ENCODE peak calls at places on chromosomes 7 and 10, in eight cellular contexts. D is tibial artery, W is GM10248, K is gastrocnemius medialis, P is fibroblast of lung, T is WERI-Rb-1, E is tibial nerve, H is heart left ventricle. U is an unnamed sample.

GRCh38 chr7:12064716-12065115 is 146.4 kb upstream of the TMEM106B start:
- DNase-seq in D (no peak), W (no peak), K (no peak), P (no peak), T (no peak), E (no peak), H (no peak), U (no peak)

GRCh38 chr7:10079572-10079971 is 894.1 kb upstream of the PHF14 start:
- DNase-seq in D (no peak), W (no peak), K (no peak), P (no peak), T (no peak), E (no peak), H (no peak), U (no peak)

GRCh38 chr10:5775705-5776104 is 37.5 kb downstream of the GDI2 start:
- DNase-seq in D (no peak), W (peak), K (no peak), P (no peak), T (no peak), E (no peak), H (peak), U (peak)

GRCh38 chr10:90642136-90642535 is 215.7 kb downstream of the HTR7 start:
- DNase-seq in D (no peak), W (no peak), K (no peak), P (peak), T (no peak), E (no peak), H (no peak), U (no peak)

GRCh38 chr7:135707570-135707966 is 20.4 kb downstream of the SLC13A4 start:
- DNase-seq in D (no peak), W (no peak), K (no peak), P (no peak), T (no peak), E (no peak), H (no peak), U (no peak)

GRCh38 chr10:58393317-58393716 is 8.1 kb downstream of the TFAM start:
- DNase-seq in D (no peak), W (no peak), K (no peak), P (peak), T (no peak), E (no peak), H (no peak), U (no peak)

GRCh38 chr7:28836661-28837060 is 121.5 kb downstream of the TRIL start:
- DNase-seq in D (no peak), W (no peak), K (no peak), P (no peak), T (no peak), E (no peak), H (no peak), U (no peak)

GRCh38 chr10:60846173-60846572 is 67.9 kb downstream of the CDK1 start:
- DNase-seq in D (no peak), W (no peak), K (no peak), P (peak), T (peak), E (no peak), H (no peak), U (no peak)

GRCh38 chr10:69885379-69886156 is 83.9 kb downstream of the COL13A1 start:
- DNase-seq in D (no peak), W (no peak), K (no peak), P (no peak), T (no peak), E (no peak), H (no peak), U (no peak)

GRCh38 chr10:28738200-28738599 is 60.9 kb downstream of the BAMBI start:
- DNase-seq in D (no peak), W (no peak), K (no peak), P (no peak), T (peak), E (no peak), H (no peak), U (no peak)
- TF ChIP-seq CTCF in D (no peak), W (no peak), K (no peak), P (no peak), T (peak), E (no peak), H (no peak), U (no peak)

GRCh38 chr7:82164813-82165212 is 278.8 kb downstream of the CACNA2D1 start:
- DNase-seq in D (no peak), W (no peak), K (peak), P (peak), T (no peak), E (no peak), H (peak), U (no peak)
- TF ChIP-seq CTCF in D (no peak), W (no peak), K (no peak), P (peak), T (peak), E (peak), H (peak), U (no peak)

GRCh38 chr7:37833107-37833817 is 15.1 kb upstream of the NME8 start:
- DNase-seq in D (no peak), W (peak), K (no peak), P (peak), T (peak), E (no peak), H (peak), U (peak)

GRCh38 chr7:37831214-37831613 is 17.2 kb upstream of the NME8 start:
- DNase-seq in D (no peak), W (no peak), K (no peak), P (no peak), T (no peak), E (no peak), H (no peak), U (no peak)

GRCh38 chr7:37832194-37832593 is 16.2 kb upstream of the NME8 start:
- DNase-seq in D (peak), W (peak), K (peak), P (peak), T (no peak), E (peak), H (peak), U (peak)

DNA sequence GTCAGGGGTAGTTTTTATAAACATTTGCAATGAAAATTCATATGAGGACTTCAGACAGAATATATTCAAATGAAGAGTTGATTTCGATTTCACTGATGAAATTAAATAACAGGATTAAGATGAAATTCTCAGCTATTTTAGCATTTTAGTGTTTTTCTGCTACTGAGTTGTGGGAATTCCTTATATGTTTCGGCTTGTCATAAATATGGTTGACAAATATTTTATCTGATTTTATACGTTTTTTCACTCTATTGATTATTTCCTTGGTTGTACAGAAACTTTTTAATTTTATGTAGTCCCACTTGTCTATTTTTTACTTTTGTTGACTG is 14.6 kb upstream of the NME8 start:
- DNase-seq in D (no peak), W (no peak), K (no peak), P (no peak), T (no peak), E (no peak), H (no peak), U (no peak)
- TF ChIP-seq CTCF in D (no peak), W (no peak), K (no peak), P (no peak), T (no peak), E (no peak), H (no peak), U (no peak)

GRCh38 chr10:77907900-77908717 is 18.4 kb downstream of the DLG5 start:
- DNase-seq in D (no peak), W (no peak), K (peak), P (no peak), T (peak), E (no peak), H (no peak), U (no peak)
- TF ChIP-seq CTCF in D (no peak), W (peak), K (no peak), P (no peak), T (peak), E (no peak), H (no peak), U (peak)

GRCh38 chr7:149753370-149754233 is 19.8 kb downstream of the ZNF467 start:
- DNase-seq in D (no peak), W (no peak), K (no peak), P (peak), T (peak), E (no peak), H (no peak), U (no peak)
- TF ChIP-seq CTCF in D (peak), W (peak), K (peak), P (peak), T (peak), E (peak), H (peak), U (no peak)

DNA sequence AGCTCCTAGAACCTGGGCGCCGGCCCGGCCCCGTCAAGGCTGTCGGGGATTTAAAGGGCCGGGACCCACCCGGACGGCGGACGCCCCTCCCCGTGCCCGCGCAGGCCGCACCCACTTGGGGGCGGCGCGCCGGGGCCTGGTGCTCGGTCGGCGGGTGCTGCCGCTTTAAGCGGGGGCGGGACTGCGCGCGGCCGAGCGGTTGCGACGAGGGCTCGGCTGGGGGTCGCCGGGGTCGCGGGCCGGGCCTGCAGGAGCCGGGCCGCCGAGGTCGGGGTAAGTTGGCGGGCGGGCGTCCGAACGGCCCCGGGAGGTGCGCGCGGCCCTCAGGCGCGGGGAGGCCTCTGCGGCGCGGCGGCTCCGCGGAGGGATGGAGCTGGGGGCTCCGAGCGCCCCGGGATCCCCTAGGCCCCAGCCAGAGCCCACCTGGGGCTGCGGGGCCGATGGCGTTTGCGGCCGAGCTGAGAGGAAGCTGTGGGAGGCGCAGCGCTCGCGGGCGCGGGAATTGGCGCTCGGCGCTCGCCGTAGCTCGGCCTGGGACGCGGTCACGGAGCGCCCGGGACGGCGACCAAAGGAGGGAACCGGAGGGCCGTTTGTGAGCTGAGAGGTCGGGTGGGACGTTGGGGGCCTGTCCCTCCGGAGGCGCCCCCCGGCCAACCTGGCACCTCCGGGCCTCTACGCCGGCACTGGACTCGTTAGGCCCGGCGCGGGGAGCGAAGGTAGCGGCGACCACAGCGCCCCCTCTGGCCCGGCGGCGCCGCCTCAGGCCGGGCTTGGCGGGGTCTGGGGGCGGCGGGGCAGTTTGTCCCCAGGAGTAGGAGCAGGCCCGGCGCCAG is at the start of gene TRRAP:
- DNase-seq in D (peak), W (peak), K (peak), P (peak), T (peak), E (peak), H (peak), U (peak)
- TF ChIP-seq CTCF in D (peak), W (peak), K (peak), P (peak), T (peak), E (peak), H (peak), U (peak)

GRCh38 chr10:93126484-93127052 is 52.9 kb downstream of the CYP26A1 start:
- DNase-seq in D (no peak), W (no peak), K (no peak), P (no peak), T (no peak), E (no peak), H (no peak), U (no peak)
- TF ChIP-seq CTCF in D (no peak), W (no peak), K (no peak), P (peak), T (peak), E (no peak), H (no peak), U (no peak)

DNA sequence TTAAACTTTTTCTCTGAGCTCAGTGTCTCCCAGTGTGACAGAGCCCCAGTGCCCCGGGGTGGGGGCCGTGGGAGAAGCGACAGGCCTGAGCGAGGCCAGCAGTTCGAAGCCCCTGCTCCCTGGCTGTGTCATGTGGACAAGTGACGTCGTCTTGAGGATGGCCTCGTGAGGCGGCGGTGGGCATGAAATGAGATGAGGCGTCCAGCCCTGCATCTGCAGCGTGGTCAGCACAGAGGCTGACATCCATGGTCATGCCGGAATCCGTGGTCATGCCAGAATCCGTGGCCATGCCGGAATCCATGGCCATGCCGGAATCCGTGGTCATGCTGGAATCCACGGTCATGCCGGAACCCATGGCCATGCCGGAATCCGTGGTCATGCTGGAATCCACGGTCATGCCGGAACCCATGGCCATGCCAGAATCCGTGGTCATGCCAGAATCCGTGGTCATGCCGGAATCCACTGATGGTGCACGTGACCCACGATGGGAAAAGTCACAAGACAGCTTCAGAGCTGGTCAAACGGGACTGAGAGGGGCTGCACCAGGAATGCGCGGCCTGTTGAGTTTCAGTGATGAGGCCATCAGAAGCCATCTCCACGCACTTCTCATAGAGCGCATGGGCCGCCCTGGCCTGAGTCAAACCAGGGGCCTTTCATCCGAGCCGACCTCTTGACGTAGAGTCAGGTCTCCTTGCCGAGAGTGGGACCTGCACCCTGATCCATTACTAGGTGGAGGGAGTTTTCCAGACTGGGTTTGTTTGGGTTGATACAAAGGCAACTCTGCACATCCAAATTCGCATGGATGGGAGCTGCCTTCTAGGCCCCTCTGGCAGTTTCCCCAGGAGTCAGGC is 342.5 kb downstream of the PTPRN2 start:
- DNase-seq in D (no peak), W (peak), K (no peak), P (no peak), T (no peak), E (no peak), H (no peak), U (peak)
- TF ChIP-seq CTCF in D (no peak), W (no peak), K (no peak), P (no peak), T (no peak), E (no peak), H (no peak), U (no peak)